ENCODE peak calls at places on chromosomes 5 and 9, in six cellular contexts. One of them, this sample, is unnamed.

GRCh38 chr9:15293727-15294405 is 13.2 kb downstream of the TTC39B start:
- DNase-seq in IMR-90: no peak
- DNase-seq in brain microvascular endothelial cell: no peak
- DNase-seq in breast epithelium: no peak
- DNase-seq in suprapubic skin: no peak
- DNase-seq in RWPE2: no peak
- DNase-seq in this sample: no peak

GRCh38 chr9:15187589-15187988 is 119.4 kb downstream of the TTC39B start:
- DNase-seq in IMR-90: no peak
- DNase-seq in brain microvascular endothelial cell: no peak
- DNase-seq in breast epithelium: no peak
- DNase-seq in suprapubic skin: no peak
- DNase-seq in RWPE2: no peak
- DNase-seq in this sample: no peak

GRCh38 chr9:17019398-17019797 is 115.4 kb upstream of the CNTLN start:
- DNase-seq in IMR-90: no peak
- DNase-seq in brain microvascular endothelial cell: no peak
- DNase-seq in breast epithelium: no peak
- DNase-seq in suprapubic skin: no peak
- DNase-seq in RWPE2: no peak
- DNase-seq in this sample: no peak

GRCh38 chr9:92342825-92343488 is 17.2 kb downstream of the CENPP start:
- DNase-seq in IMR-90: peak; percentile 9
- DNase-seq in brain microvascular endothelial cell: no peak
- DNase-seq in breast epithelium: no peak
- DNase-seq in suprapubic skin: no peak
- DNase-seq in RWPE2: no peak
- DNase-seq in this sample: no peak

GRCh38 chr9:111399211-111399739 is 69.3 kb upstream of the OR2K2 start:
- DNase-seq in IMR-90: no peak
- DNase-seq in brain microvascular endothelial cell: no peak
- DNase-seq in breast epithelium: no peak
- DNase-seq in suprapubic skin: no peak
- DNase-seq in RWPE2: no peak
- DNase-seq in this sample: no peak

GRCh38 chr9:4786599-4786998 is 6.1 kb upstream of the RCL1 start:
- DNase-seq in IMR-90: no peak
- DNase-seq in brain microvascular endothelial cell: no peak
- DNase-seq in breast epithelium: no peak
- DNase-seq in suprapubic skin: no peak
- DNase-seq in RWPE2: no peak
- DNase-seq in this sample: no peak

GRCh38 chr5:92641031-92641962 is 939.7 kb downstream of the NR2F1-AS1 start:
- DNase-seq in IMR-90: peak; percentile 66
- DNase-seq in brain microvascular endothelial cell: peak; percentile 75
- DNase-seq in breast epithelium: no peak
- DNase-seq in suprapubic skin: no peak
- DNase-seq in RWPE2: no peak
- DNase-seq in this sample: peak; percentile 15

GRCh38 chr5:170875811-170876210 is 14.0 kb downstream of the RANBP17 start:
- DNase-seq in IMR-90: no peak
- DNase-seq in brain microvascular endothelial cell: no peak
- DNase-seq in breast epithelium: no peak
- DNase-seq in suprapubic skin: no peak
- DNase-seq in RWPE2: no peak
- DNase-seq in this sample: no peak

GRCh38 chr5:64635056-64635686 is 55.1 kb upstream of the SHISAL2B start:
- DNase-seq in IMR-90: peak; percentile 39
- DNase-seq in brain microvascular endothelial cell: no peak
- DNase-seq in breast epithelium: no peak
- DNase-seq in suprapubic skin: no peak
- DNase-seq in RWPE2: no peak
- DNase-seq in this sample: no peak

GRCh38 chr9:121885345-121885901 is 207.7 kb downstream of the TTLL11 start:
- DNase-seq in IMR-90: peak; percentile 86
- DNase-seq in brain microvascular endothelial cell: peak; percentile 62
- DNase-seq in breast epithelium: no peak
- DNase-seq in suprapubic skin: no peak
- DNase-seq in RWPE2: no peak
- DNase-seq in this sample: no peak

GRCh38 chr5:151051066-151051930 is 29.5 kb downstream of the TNIP1 start:
- DNase-seq in IMR-90: peak; percentile 75
- DNase-seq in brain microvascular endothelial cell: peak; percentile 81
- DNase-seq in breast epithelium: peak; percentile 77
- DNase-seq in suprapubic skin: peak; percentile 88
- DNase-seq in RWPE2: no peak
- DNase-seq in this sample: peak; percentile 86

GRCh38 chr5:171445910-171446516 is 26.6 kb downstream of the FGF18 start:
- DNase-seq in IMR-90: peak; percentile 83
- DNase-seq in brain microvascular endothelial cell: peak; percentile 51
- DNase-seq in breast epithelium: no peak
- DNase-seq in suprapubic skin: no peak
- DNase-seq in RWPE2: no peak
- DNase-seq in this sample: no peak

GRCh38 chr5:40166757-40167156 is 513.0 kb upstream of the PTGER4 start:
- DNase-seq in IMR-90: peak; percentile 44
- DNase-seq in brain microvascular endothelial cell: no peak
- DNase-seq in breast epithelium: no peak
- DNase-seq in suprapubic skin: no peak
- DNase-seq in RWPE2: no peak
- DNase-seq in this sample: no peak

GRCh38 chr9:29730096-29730621 is 2156.9 kb upstream of the C9orf72 start:
- DNase-seq in IMR-90: no peak
- DNase-seq in brain microvascular endothelial cell: no peak
- DNase-seq in breast epithelium: no peak
- DNase-seq in suprapubic skin: no peak
- DNase-seq in RWPE2: no peak
- DNase-seq in this sample: no peak

GRCh38 chr5:163318707-163319106 is 118.7 kb upstream of the CCNG1 start:
- DNase-seq in IMR-90: no peak
- DNase-seq in brain microvascular endothelial cell: no peak
- DNase-seq in breast epithelium: no peak
- DNase-seq in suprapubic skin: no peak
- DNase-seq in RWPE2: no peak
- DNase-seq in this sample: no peak

GRCh38 chr9:69056416-69056815 is 20.9 kb downstream of the FXN start:
- DNase-seq in IMR-90: no peak
- DNase-seq in brain microvascular endothelial cell: no peak
- DNase-seq in breast epithelium: no peak
- DNase-seq in suprapubic skin: no peak
- DNase-seq in RWPE2: no peak
- DNase-seq in this sample: no peak

GRCh38 chr5:16965581-16965980 is 29.5 kb upstream of the MYO10 start:
- DNase-seq in IMR-90: no peak
- DNase-seq in brain microvascular endothelial cell: no peak
- DNase-seq in breast epithelium: no peak
- DNase-seq in suprapubic skin: no peak
- DNase-seq in RWPE2: no peak
- DNase-seq in this sample: no peak

GRCh38 chr5:171534009-171534895 is 114.8 kb downstream of the FGF18 start:
- DNase-seq in IMR-90: no peak
- DNase-seq in brain microvascular endothelial cell: no peak
- DNase-seq in breast epithelium: no peak
- DNase-seq in suprapubic skin: no peak
- DNase-seq in RWPE2: no peak
- DNase-seq in this sample: no peak

GRCh38 chr5:158943057-158943456 is 156.7 kb downstream of the EBF1 start:
- DNase-seq in IMR-90: peak; percentile 91
- DNase-seq in brain microvascular endothelial cell: peak; percentile 93
- DNase-seq in breast epithelium: no peak
- DNase-seq in suprapubic skin: no peak
- DNase-seq in RWPE2: no peak
- DNase-seq in this sample: no peak

GRCh38 chr9:137318976-137319375 is 16.9 kb upstream of the NRARP start:
- DNase-seq in IMR-90: peak; percentile 5
- DNase-seq in brain microvascular endothelial cell: peak; percentile 48
- DNase-seq in breast epithelium: peak; percentile 50
- DNase-seq in suprapubic skin: peak; percentile 62
- DNase-seq in RWPE2: peak; percentile 59
- DNase-seq in this sample: peak; percentile 84

GRCh38 chr9:137319976-137320551 is 18.0 kb upstream of the NRARP start:
- DNase-seq in IMR-90: no peak
- DNase-seq in brain microvascular endothelial cell: no peak
- DNase-seq in breast epithelium: no peak
- DNase-seq in suprapubic skin: no peak
- DNase-seq in RWPE2: no peak
- DNase-seq in this sample: peak; percentile 67

GRCh38 chr9:137319434-137319975 is 17.4 kb upstream of the NRARP start:
- DNase-seq in IMR-90: no peak
- DNase-seq in brain microvascular endothelial cell: no peak
- DNase-seq in breast epithelium: no peak
- DNase-seq in suprapubic skin: peak; percentile 58
- DNase-seq in RWPE2: no peak
- DNase-seq in this sample: peak; percentile 73

GRCh38 chr9:137321726-137322361 is 19.8 kb upstream of the NRARP start:
- DNase-seq in IMR-90: no peak
- DNase-seq in brain microvascular endothelial cell: no peak
- DNase-seq in breast epithelium: no peak
- DNase-seq in suprapubic skin: no peak
- DNase-seq in RWPE2: no peak
- DNase-seq in this sample: no peak

DNA sequence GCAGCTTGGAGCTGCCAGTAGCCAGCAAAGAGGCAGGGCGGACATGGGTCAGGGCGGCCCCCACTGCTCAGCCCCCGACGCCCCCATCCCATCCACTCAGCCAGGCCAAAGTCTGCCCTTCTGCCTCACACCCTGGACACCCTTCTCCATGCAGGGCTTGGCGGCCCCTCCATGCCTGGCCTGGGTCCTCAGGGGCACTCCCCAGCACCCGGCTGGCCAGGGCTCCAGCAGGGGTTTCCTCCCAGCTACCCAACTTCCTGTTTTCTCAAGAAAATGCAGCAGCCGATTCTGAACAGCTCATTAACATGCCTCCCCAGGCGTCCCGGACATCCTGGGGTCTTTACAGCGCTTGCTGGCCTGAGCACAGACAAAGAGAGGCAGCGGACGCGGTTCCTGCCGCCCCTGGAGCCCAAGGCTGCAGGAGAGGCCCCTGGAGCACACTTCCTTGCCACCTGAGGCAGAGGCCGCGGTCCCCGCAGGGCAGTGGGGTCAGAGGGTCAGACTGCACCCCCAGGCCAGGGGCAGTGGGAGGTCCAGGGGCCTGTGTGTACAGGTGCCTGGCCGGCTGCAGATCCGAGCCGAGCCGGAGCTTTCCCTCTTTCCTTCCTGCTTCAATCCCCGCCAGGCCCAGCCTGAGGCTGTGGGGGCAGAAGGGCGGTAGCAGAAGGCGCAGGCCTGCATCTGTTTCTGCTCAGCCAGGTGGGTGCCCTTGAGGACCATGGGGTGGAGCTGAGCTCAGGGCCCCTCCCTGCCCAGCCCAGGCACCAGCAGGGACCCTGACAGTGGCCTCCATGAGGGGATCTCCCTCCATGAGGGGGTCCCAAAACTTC is 18.7 kb upstream of the NRARP start:
- DNase-seq in IMR-90: no peak
- DNase-seq in brain microvascular endothelial cell: no peak
- DNase-seq in breast epithelium: no peak
- DNase-seq in suprapubic skin: no peak
- DNase-seq in RWPE2: no peak
- DNase-seq in this sample: peak; percentile 71
- H3K27ac ChIP-seq in IMR-90: no peak overlapping the region
- H3K27ac ChIP-seq in brain microvascular endothelial cell: no peak overlapping the region
- H3K27ac ChIP-seq in breast epithelium: no peak overlapping the region
- H3K27ac ChIP-seq in suprapubic skin: no peak overlapping the region
- H3K27ac ChIP-seq in RWPE2: no peak overlapping the region
- H3K27ac ChIP-seq in this sample: no peak overlapping the region

GRCh38 chr5:172692981-172693380 is 51.9 kb downstream of the NEURL1B start:
- DNase-seq in IMR-90: peak; percentile 35
- DNase-seq in brain microvascular endothelial cell: no peak
- DNase-seq in breast epithelium: no peak
- DNase-seq in suprapubic skin: no peak
- DNase-seq in RWPE2: no peak
- DNase-seq in this sample: no peak
- H3K27ac ChIP-seq in IMR-90: peak overlapping the region; percentile 28
- H3K27ac ChIP-seq in brain microvascular endothelial cell: no peak overlapping the region
- H3K27ac ChIP-seq in breast epithelium: peak overlapping the region; percentile 57
- H3K27ac ChIP-seq in suprapubic skin: no peak overlapping the region
- H3K27ac ChIP-seq in RWPE2: no peak overlapping the region
- H3K27ac ChIP-seq in this sample: peak overlapping the region; percentile 26

GRCh38 chr9:128969491-128969890 is 22.0 kb downstream of the NUP188 start:
- DNase-seq in IMR-90: peak; percentile 48
- DNase-seq in brain microvascular endothelial cell: peak; percentile 61
- DNase-seq in breast epithelium: no peak
- DNase-seq in suprapubic skin: no peak
- DNase-seq in RWPE2: no peak
- DNase-seq in this sample: no peak
- H3K27ac ChIP-seq in IMR-90: no peak overlapping the region
- H3K27ac ChIP-seq in brain microvascular endothelial cell: peak overlapping the region; percentile 27
- H3K27ac ChIP-seq in breast epithelium: no peak overlapping the region
- H3K27ac ChIP-seq in suprapubic skin: no peak overlapping the region
- H3K27ac ChIP-seq in RWPE2: no peak overlapping the region
- H3K27ac ChIP-seq in this sample: no peak overlapping the region

DNA sequence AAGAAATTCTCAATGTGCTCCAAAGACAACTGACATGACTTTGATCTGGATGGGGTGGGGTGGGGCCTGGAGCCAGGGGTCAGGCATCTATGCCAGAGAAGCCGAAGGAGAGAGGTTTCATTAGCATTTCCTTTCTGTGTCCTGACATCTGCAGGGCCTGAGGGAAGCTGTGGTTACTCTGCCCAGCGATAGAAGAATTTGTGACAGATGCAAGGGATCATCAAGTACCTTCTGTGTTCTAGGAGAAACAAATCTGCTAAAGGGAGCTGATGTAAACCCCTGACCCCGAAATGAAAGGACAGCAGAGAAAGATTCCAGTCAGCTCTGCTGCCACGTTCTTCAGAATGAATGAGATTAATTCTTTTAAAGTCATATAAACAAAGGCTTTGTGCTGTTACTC is 335.7 kb downstream of the PRELID2 start:
- DNase-seq in IMR-90: peak; percentile 39
- DNase-seq in brain microvascular endothelial cell: peak; percentile 12
- DNase-seq in breast epithelium: no peak
- DNase-seq in suprapubic skin: no peak
- DNase-seq in RWPE2: no peak
- DNase-seq in this sample: no peak
- H3K27ac ChIP-seq in IMR-90: peak overlapping the region; percentile 28
- H3K27ac ChIP-seq in brain microvascular endothelial cell: no peak overlapping the region
- H3K27ac ChIP-seq in breast epithelium: no peak overlapping the region
- H3K27ac ChIP-seq in suprapubic skin: no peak overlapping the region
- H3K27ac ChIP-seq in RWPE2: no peak overlapping the region
- H3K27ac ChIP-seq in this sample: no peak overlapping the region

GRCh38 chr5:36741138-36741537 is 134.7 kb downstream of the SLC1A3 start:
- DNase-seq in IMR-90: peak; percentile 39
- DNase-seq in brain microvascular endothelial cell: no peak
- DNase-seq in breast epithelium: peak; percentile 67
- DNase-seq in suprapubic skin: no peak
- DNase-seq in RWPE2: no peak
- DNase-seq in this sample: no peak

GRCh38 chr5:36739751-36740221 is 133.4 kb downstream of the SLC1A3 start:
- DNase-seq in IMR-90: peak; percentile 69
- DNase-seq in brain microvascular endothelial cell: peak; percentile 75
- DNase-seq in breast epithelium: peak; percentile 71
- DNase-seq in suprapubic skin: peak; percentile 68
- DNase-seq in RWPE2: no peak
- DNase-seq in this sample: no peak

GRCh38 chr5:36740259-36740898 is 134.0 kb downstream of the SLC1A3 start:
- DNase-seq in IMR-90: peak; percentile 71
- DNase-seq in brain microvascular endothelial cell: no peak
- DNase-seq in breast epithelium: no peak
- DNase-seq in suprapubic skin: no peak
- DNase-seq in RWPE2: no peak
- DNase-seq in this sample: no peak

GRCh38 chr5:36744041-36744677 is 132.4 kb upstream of the NIPBL start:
- DNase-seq in IMR-90: no peak
- DNase-seq in brain microvascular endothelial cell: peak; percentile 4
- DNase-seq in breast epithelium: no peak
- DNase-seq in suprapubic skin: no peak
- DNase-seq in RWPE2: no peak
- DNase-seq in this sample: no peak

GRCh38 chr5:36744678-36745659 is 131.6 kb upstream of the NIPBL start:
- DNase-seq in IMR-90: peak; percentile 63
- DNase-seq in brain microvascular endothelial cell: peak; percentile 28
- DNase-seq in breast epithelium: peak; percentile 96
- DNase-seq in suprapubic skin: peak; percentile 86
- DNase-seq in RWPE2: peak; percentile 95
- DNase-seq in this sample: peak; percentile 96
- H3K27ac ChIP-seq in IMR-90: no peak overlapping the region
- H3K27ac ChIP-seq in brain microvascular endothelial cell: no peak overlapping the region
- H3K27ac ChIP-seq in breast epithelium: peak overlapping the region; percentile 89
- H3K27ac ChIP-seq in suprapubic skin: peak overlapping the region; percentile 97
- H3K27ac ChIP-seq in RWPE2: peak overlapping the region; percentile 43
- H3K27ac ChIP-seq in this sample: peak overlapping the region; percentile 85

This sample was measured in kidney.